ENCODE peak calls at places on chromosome 17, in five cellular contexts. One of them, this sample, is unnamed.

GRCh38 chr17:8122923-8123694 is 797 bp downstream of the HES7 start:
- DNase-seq in body of pancreas: peak
- DNase-seq in left ventricle myocardium inferior: no peak
- DNase-seq in esophagus squamous epithelium: no peak
- DNase-seq in Caco-2: no peak
- DNase-seq in this sample: no peak

GRCh38 chr17:27463235-27463677 is 7.0 kb downstream of the KSR1 start:
- DNase-seq in Caco-2: peak
- DNase-seq in esophagus squamous epithelium: no peak
- DNase-seq in left ventricle myocardium inferior: no peak
- DNase-seq in body of pancreas: no peak
- DNase-seq in this sample: no peak

GRCh38 chr17:34321981-34322380 is 2.7 kb downstream of the CCL8 start:
- DNase-seq in esophagus squamous epithelium: no peak
- DNase-seq in Caco-2: no peak
- DNase-seq in body of pancreas: no peak
- DNase-seq in left ventricle myocardium inferior: no peak
- DNase-seq in this sample: no peak

GRCh38 chr17:73827627-73828241 is 183.5 kb upstream of the SDK2 start:
- DNase-seq in body of pancreas: no peak
- DNase-seq in Caco-2: peak
- DNase-seq in esophagus squamous epithelium: no peak
- DNase-seq in left ventricle myocardium inferior: no peak
- DNase-seq in this sample: no peak

GRCh38 chr17:21014498-21014897 is 28.3 kb downstream of the USP22 start:
- DNase-seq in left ventricle myocardium inferior: no peak
- DNase-seq in esophagus squamous epithelium: no peak
- DNase-seq in Caco-2: no peak
- DNase-seq in body of pancreas: no peak
- DNase-seq in this sample: no peak

GRCh38 chr17:12865769-12866168 is 76.5 kb downstream of the ARHGAP44 start:
- DNase-seq in body of pancreas: no peak
- DNase-seq in esophagus squamous epithelium: no peak
- DNase-seq in left ventricle myocardium inferior: no peak
- DNase-seq in Caco-2: no peak
- DNase-seq in this sample: no peak

GRCh38 chr17:17806035-17806434 is 30.8 kb downstream of the SREBF1 start:
- DNase-seq in body of pancreas: no peak
- DNase-seq in esophagus squamous epithelium: no peak
- DNase-seq in Caco-2: no peak
- DNase-seq in left ventricle myocardium inferior: no peak
- DNase-seq in this sample: no peak

GRCh38 chr17:29045026-29045425 is 2.1 kb downstream of the PIPOX start:
- DNase-seq in body of pancreas: no peak
- DNase-seq in Caco-2: no peak
- DNase-seq in left ventricle myocardium inferior: no peak
- DNase-seq in esophagus squamous epithelium: no peak
- DNase-seq in this sample: no peak

GRCh38 chr17:76370261-76370993 is 14.0 kb upstream of the SPHK1 start:
- DNase-seq in left ventricle myocardium inferior: peak
- DNase-seq in body of pancreas: peak
- DNase-seq in esophagus squamous epithelium: no peak
- DNase-seq in Caco-2: no peak
- DNase-seq in this sample: no peak
- TF ChIP-seq CTCF in left ventricle myocardium inferior: peak
- TF ChIP-seq CTCF in body of pancreas: peak
- TF ChIP-seq CTCF in esophagus squamous epithelium: no peak
- TF ChIP-seq CTCF in Caco-2: peak
- TF ChIP-seq CTCF in this sample: peak

DNA sequence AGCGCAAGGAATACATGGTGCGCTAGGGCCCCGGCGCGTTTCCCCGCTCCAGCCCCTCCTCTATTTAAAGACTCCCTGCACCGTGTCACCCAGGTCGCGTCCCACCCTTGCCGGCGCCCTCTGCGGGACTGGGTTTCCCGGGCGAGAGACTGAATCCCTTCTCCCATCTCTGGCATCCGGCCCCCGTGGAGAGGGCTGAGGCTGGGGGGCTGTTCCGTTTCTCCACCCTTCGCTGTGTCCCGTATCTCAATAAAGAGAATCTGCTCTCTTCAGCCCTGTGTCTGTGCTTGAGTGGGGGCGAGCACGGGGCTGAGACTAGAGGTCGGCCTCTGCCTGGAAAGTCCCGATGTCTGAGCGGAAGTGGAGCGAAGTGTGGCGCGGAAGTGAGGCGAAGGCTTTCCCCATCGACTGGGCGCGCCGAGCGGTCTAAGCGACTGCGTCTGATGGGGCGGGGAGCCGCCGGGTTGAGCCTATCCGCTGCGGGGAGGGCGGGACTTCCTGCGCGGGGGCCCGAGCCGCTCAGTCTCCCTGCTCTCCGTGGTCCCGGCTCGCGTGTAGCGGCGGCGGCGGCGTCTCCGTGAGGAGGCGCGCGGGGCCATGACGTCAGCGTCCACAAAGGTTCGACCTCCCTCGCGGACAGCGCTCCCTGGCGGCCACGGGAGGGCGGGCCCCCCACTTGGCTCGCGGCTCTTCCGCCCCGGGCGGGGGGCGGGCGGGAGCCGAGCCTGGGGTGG is 2.0 kb downstream of the RNASEK start:
- DNase-seq in Caco-2: peak
- DNase-seq in body of pancreas: peak
- DNase-seq in esophagus squamous epithelium: peak
- DNase-seq in left ventricle myocardium inferior: peak
- DNase-seq in this sample: peak
- TF ChIP-seq CTCF in Caco-2: peak
- TF ChIP-seq CTCF in body of pancreas: peak
- TF ChIP-seq CTCF in esophagus squamous epithelium: peak
- TF ChIP-seq CTCF in left ventricle myocardium inferior: peak
- TF ChIP-seq CTCF in this sample: peak

GRCh38 chr17:18950944-18951905 is 740 bp upstream of the SLC5A10 start:
- DNase-seq in left ventricle myocardium inferior: peak
- DNase-seq in body of pancreas: peak
- DNase-seq in esophagus squamous epithelium: no peak
- DNase-seq in Caco-2: no peak
- DNase-seq in this sample: no peak

GRCh38 chr17:18953231-18953728 is 1.3 kb downstream of the SLC5A10 start:
- DNase-seq in body of pancreas: no peak
- DNase-seq in Caco-2: no peak
- DNase-seq in esophagus squamous epithelium: no peak
- DNase-seq in left ventricle myocardium inferior: no peak
- DNase-seq in this sample: no peak

GRCh38 chr17:18949566-18949965 is 2.4 kb upstream of the SLC5A10 start:
- DNase-seq in left ventricle myocardium inferior: peak
- DNase-seq in esophagus squamous epithelium: no peak
- DNase-seq in Caco-2: no peak
- DNase-seq in body of pancreas: no peak
- DNase-seq in this sample: no peak

GRCh38 chr17:18954321-18954720 is 2.4 kb downstream of the SLC5A10 start:
- DNase-seq in Caco-2: no peak
- DNase-seq in body of pancreas: no peak
- DNase-seq in left ventricle myocardium inferior: no peak
- DNase-seq in esophagus squamous epithelium: no peak
- DNase-seq in this sample: no peak

DNA sequence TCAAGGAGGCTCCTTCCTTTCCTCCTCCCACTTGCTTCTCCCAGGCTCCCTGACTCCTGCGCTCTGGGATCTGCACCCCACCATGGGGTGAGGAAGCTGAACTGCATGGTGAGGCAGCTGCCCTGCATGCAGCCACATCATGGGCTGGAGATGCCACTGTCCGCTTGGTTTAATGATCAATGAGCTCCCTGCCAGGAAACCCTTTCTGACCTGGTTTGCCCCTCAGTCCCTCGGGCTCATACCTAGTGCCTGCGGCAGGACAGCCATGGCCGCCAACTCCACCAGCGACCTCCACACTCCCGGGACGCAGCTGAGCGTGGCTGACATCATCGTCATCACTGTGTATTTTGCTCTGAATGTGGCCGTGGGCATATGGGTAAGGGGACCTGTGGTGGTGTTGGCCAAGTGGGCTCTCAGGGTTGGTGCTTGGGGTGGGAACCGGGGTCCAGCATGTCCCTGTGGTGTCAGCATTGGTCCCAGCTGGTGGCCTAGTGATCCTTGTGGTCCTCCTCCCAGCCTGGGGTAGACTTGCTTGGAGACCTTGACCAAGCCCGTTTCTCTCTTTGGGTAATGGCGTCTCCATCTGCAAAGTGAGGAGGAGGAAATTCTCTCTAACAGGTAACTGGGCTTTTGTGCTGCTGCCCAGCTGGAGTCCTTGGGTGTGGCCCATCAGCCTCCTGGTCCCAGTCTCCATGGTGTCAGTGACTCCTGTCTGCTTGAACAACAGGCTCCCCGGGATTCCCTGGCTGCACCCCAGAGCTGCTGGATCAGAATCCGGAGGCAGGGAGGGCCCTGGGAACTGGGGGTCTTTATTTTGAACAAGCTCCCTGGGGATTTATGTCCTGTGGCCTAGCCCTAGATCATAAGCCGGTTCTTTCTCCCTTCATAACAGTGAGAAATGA is at the start of gene SLC5A10:
- DNase-seq in esophagus squamous epithelium: no peak
- DNase-seq in body of pancreas: no peak
- DNase-seq in left ventricle myocardium inferior: no peak
- DNase-seq in Caco-2: peak
- DNase-seq in this sample: no peak
- TF ChIP-seq CTCF in esophagus squamous epithelium: no peak
- TF ChIP-seq CTCF in body of pancreas: no peak
- TF ChIP-seq CTCF in left ventricle myocardium inferior: peak
- TF ChIP-seq CTCF in Caco-2: peak
- TF ChIP-seq CTCF in this sample: peak

DNA sequence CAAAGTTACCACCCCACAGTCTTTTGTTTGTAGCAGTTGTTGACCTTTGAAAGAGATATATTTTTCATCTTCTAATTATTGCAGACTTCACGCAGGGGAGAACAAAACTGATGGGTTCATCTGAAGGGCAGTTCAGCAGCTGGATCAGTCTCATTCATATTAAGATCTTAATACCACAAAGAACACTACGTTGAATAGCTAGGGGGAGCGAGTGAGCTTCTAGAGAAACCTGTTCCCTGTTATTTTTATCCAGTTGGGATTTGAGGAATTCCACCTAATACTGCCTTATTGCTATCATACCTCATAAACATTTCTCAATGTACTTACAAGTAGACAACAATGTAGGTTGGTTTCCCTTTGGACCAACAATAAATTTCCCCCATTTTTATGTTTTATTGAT is 306.1 kb upstream of the KIF2B start:
- DNase-seq in body of pancreas: peak
- DNase-seq in left ventricle myocardium inferior: no peak
- DNase-seq in Caco-2: peak
- DNase-seq in esophagus squamous epithelium: no peak
- DNase-seq in this sample: no peak
- TF ChIP-seq CTCF in body of pancreas: no peak
- TF ChIP-seq CTCF in left ventricle myocardium inferior: no peak
- TF ChIP-seq CTCF in Caco-2: no peak
- TF ChIP-seq CTCF in esophagus squamous epithelium: no peak
- TF ChIP-seq CTCF in this sample: peak